ENCODE peak calls at places on chromosomes 3 and 15, in four cellular contexts. M is mucosa of descending colon, E is spleen, O is fibroblast of lung. L is an unnamed sample.

GRCh38 chr15:80478075-80478474 is 73.9 kb downstream of the ARNT2 start:
- DNase-seq in E (no peak), O (peak), M (no peak), L (no peak)

GRCh38 chr15:97977734-97978133 is 17.2 kb downstream of the ARRDC4 start:
- DNase-seq in E (no peak), O (no peak), M (no peak), L (no peak)

GRCh38 chr3:15305366-15305844 is 27.0 kb downstream of the SH3BP5 start:
- DNase-seq in O (peak), E (no peak), M (no peak), L (no peak)

GRCh38 chr3:144244662-144245061 is 273.0 kb downstream of the DIPK2A start:
- DNase-seq in O (no peak), E (no peak), M (no peak), L (no peak)

GRCh38 chr15:43376017-43376705 is 5.3 kb downstream of the TUBGCP4 start:
- DNase-seq in M (peak), O (peak), E (no peak), L (no peak)

GRCh38 chr3:38251197-38251596 is 14.4 kb upstream of the SLC22A13 start:
- DNase-seq in E (no peak), M (no peak), O (no peak), L (no peak)

GRCh38 chr3:10432156-10432845 is 73.1 kb downstream of the ATP2B2 start:
- DNase-seq in M (no peak), O (no peak), E (peak), L (no peak)

GRCh38 chr15:40045572-40046217 is 6.7 kb upstream of the SRP14 start:
- DNase-seq in M (no peak), E (peak), O (no peak), L (no peak)

GRCh38 chr15:29900237-29901189 is 78.2 kb upstream of the TJP1 start:
- DNase-seq in O (no peak), M (no peak), E (no peak), L (no peak)

GRCh38 chr15:40100947-40101905 is 7.5 kb downstream of the BMF start:
- DNase-seq in O (no peak), E (peak), M (no peak), L (no peak)

GRCh38 chr3:9715764-9716437 is 12.3 kb downstream of the CPNE9 start:
- DNase-seq in E (no peak), O (peak), M (peak), L (peak)

GRCh38 chr3:42588625-42589024 is 2.0 kb upstream of the SS18L2 start:
- DNase-seq in O (no peak), M (no peak), E (peak), L (no peak)

GRCh38 chr3:16844771-16845170 is 40.0 kb upstream of the PLCL2 start:
- DNase-seq in M (no peak), E (no peak), O (no peak), L (no peak)

GRCh38 chr3:4421121-4421520 is 45.9 kb downstream of the SUMF1 start:
- DNase-seq in O (peak), M (peak), E (no peak), L (no peak)

GRCh38 chr3:40845447-40845846 is 320.7 kb downstream of the ZNF621 start:
- DNase-seq in E (no peak), M (no peak), O (no peak), L (no peak)

DNA sequence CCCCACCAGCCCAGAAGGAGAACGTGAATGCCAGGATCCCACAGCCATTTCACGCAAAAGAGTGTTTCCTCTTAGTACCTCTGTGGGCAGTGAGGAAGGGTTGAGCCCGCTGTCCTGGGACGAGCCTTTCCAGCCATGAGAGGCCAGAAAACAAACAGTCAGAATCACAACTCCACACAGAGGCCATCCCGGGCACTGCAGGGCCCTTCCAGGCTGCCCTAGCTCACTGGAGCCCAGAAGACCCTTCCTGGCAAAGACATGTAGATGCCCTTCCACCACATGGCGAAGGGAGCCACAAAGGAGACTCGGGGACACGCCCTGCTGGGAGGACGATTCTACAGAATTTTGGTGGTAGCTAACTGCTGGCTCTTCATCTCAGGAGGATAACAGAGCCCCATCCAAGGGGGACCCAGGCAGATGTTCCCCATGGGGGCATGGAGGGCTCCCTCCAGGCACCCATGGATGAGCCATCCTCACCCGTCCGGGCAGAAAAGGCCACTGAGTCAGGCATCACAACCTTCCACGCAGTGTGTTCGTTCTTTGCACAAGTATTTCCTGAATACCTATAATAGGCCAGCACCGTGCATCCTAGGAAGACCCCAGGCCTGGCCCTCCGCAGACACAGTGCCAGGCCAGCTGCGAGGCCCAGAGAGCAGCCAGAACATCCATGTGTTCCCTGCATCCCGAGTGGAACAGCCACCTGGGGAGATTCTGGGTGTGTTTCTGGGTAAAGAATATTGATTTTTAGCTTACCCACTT is 47.2 kb downstream of the SLC12A8 start:
- DNase-seq in M (peak), O (peak), E (no peak), L (no peak)
- TF ChIP-seq CTCF in M (no peak), O (peak), E (peak), L (peak)

GRCh38 chr3:190718691-190719090 is 143.8 kb downstream of the GMNC start:
- DNase-seq in M (no peak), O (peak), E (no peak), L (peak)
- H3K4me3 ChIP-seq in M (no peak), O (peak), E (no peak), L (no peak)

DNA sequence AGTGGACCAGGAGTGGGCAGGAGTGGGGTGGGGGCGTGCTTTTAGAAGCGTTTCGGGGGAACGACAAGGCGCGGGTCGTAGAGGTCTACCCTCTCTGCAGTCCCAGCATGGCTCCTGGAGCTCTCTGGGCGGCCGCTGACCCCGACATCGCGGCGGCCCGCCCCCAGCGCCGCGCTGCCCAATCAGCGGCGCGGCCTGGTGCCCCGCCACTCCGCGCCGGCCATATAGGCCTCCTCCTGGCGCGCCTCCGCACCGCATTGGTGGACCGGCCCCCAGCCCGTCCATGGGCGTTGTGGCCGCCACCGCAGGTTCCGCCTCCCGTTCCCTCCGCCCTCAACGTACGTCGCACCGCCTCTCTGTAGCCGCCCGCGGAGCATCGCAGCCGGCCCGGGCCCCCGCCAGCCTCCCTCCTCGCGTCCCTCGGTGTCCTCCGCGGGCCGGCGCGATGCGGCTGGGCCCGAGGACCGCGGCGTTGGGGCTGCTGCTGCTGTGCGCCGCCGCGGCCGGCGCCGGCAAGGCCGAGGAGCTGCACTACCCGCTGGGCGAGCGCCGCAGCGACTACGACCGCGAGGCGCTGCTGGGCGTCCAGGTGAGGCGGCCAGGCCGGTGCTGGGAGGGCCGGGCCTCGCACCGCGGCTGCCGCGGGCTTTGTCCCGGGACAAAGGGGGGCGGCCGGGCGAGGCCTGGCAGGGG is at the start of gene RCN2:
- DNase-seq in E (peak), M (peak), O (peak), L (peak)
- TF ChIP-seq CTCF in E (peak), M (no peak), O (no peak), L (no peak)

DNA sequence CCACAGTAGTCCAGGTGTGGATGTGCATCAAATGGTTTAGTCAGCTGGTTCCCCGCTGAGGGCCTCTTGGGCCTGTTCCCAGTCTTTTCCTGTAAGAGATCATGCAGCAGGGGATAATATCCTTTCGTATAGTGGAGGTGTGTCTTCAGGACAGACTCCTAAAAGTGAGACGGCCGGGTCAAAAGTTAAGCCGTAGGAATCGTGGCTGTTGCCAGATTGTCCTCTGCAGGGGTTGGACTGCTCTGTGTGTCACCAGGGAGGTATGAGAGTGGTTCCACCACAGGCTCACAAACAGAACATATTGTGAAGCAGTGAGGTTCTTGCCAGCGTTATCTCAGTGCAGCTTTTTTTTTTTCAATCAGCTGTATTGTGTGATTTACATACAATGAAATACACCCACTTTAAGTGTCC is 95.0 kb downstream of the VGLL4 start:
- DNase-seq in O (peak), E (peak), M (no peak), L (no peak)
- H3K4me3 ChIP-seq in O (no peak), E (no peak), M (no peak), L (no peak)